ENCODE peak calls at places on chromosomes 11 and 22, in eight cellular contexts. D, O, W, Z, M, A, T and Y are unnamed samples.

GRCh38 chr22:36461665-36462474 is 19.6 kb downstream of the TXN2 start:
- DNase-seq in D (no peak), O (peak; percentile 92), W (no peak), Z (peak; percentile 99), M (no peak), A (no peak), T (peak; percentile 55), Y (peak; percentile 99)

GRCh38 chr11:2752204-2752772 is 52.5 kb upstream of the KCNQ1OT1 start:
- DNase-seq in D (no peak), O (no peak), W (no peak), Z (peak; percentile 91), M (no peak), A (no peak), T (no peak), Y (peak; percentile 41)

GRCh38 chr11:18523079-18523478 is 3.7 kb downstream of the TSG101 start:
- DNase-seq in D (no peak), O (no peak), W (no peak), Z (no peak), M (no peak), A (no peak), T (no peak), Y (peak; percentile 61)

GRCh38 chr11:26583550-26583949 is 11.5 kb upstream of the MUC15 start:
- DNase-seq in D (no peak), O (no peak), W (no peak), Z (no peak), M (no peak), A (no peak), T (no peak), Y (peak; percentile 38)

GRCh38 chr11:118939948-118940598 is 14.3 kb upstream of the BCL9L start:
- DNase-seq in D (no peak), O (no peak), W (no peak), Z (peak; percentile 61), M (no peak), A (no peak), T (no peak), Y (peak; percentile 19)

GRCh38 chr22:37100589-37101127 is 8.9 kb downstream of the TMPRSS6 start:
- DNase-seq in D (peak; percentile 46), O (no peak), W (no peak), Z (no peak), M (no peak), A (no peak), T (no peak), Y (no peak)

GRCh38 chr11:87719311-87720073 is 455.8 kb downstream of the RAB38 start:
- DNase-seq in D (no peak), O (no peak), W (no peak), Z (no peak), M (no peak), A (no peak), T (no peak), Y (no peak)

GRCh38 chr11:94304559-94304958 is at the start of gene IZUMO1R:
- DNase-seq in D (no peak), O (no peak), W (no peak), Z (no peak), M (no peak), A (no peak), T (no peak), Y (no peak)

GRCh38 chr22:46579751-46580449 is 40.3 kb upstream of the GRAMD4 start:
- DNase-seq in D (no peak), O (no peak), W (no peak), Z (no peak), M (no peak), A (no peak), T (no peak), Y (no peak)

GRCh38 chr11:126969865-126970479 is 30.6 kb downstream of the KIRREL3 start:
- DNase-seq in D (peak; percentile 25), O (peak; percentile 63), W (no peak), Z (peak; percentile 79), M (no peak), A (no peak), T (no peak), Y (no peak)

GRCh38 chr22:36386351-36386899 is 1.3 kb downstream of the MYH9 start:
- DNase-seq in D (peak; percentile 59), O (peak; percentile 40), W (no peak), Z (peak; percentile 94), M (no peak), A (peak; percentile 50), T (no peak), Y (no peak)

GRCh38 chr22:17746916-17747315 is 27.4 kb downstream of the BID start:
- DNase-seq in D (no peak), O (no peak), W (no peak), Z (no peak), M (no peak), A (no peak), T (no peak), Y (no peak)

GRCh38 chr11:36750349-36750748 is 152.3 kb upstream of the RAG2 start:
- DNase-seq in D (no peak), O (no peak), W (no peak), Z (peak; percentile 9), M (no peak), A (no peak), T (no peak), Y (no peak)

GRCh38 chr22:47398921-47399790 is 636.7 kb downstream of the TBC1D22A start:
- DNase-seq in D (no peak), O (no peak), W (no peak), Z (no peak), M (no peak), A (no peak), T (no peak), Y (no peak)

GRCh38 chr11:5476184-5476819 is 12.2 kb upstream of the OR52D1 start:
- DNase-seq in D (peak; percentile 60), O (peak; percentile 30), W (no peak), Z (peak; percentile 54), M (peak; percentile 8), A (peak; percentile 35), T (no peak), Y (peak; percentile 4)

GRCh38 chr11:88378422-88379066 is 41.0 kb upstream of the CTSC start:
- DNase-seq in D (no peak), O (no peak), W (no peak), Z (no peak), M (no peak), A (no peak), T (no peak), Y (no peak)

GRCh38 chr11:113193894-113194293 is 120.5 kb upstream of the TTC12 start:
- DNase-seq in D (no peak), O (no peak), W (no peak), Z (no peak), M (no peak), A (no peak), T (peak; percentile 91), Y (no peak)

GRCh38 chr11:114571712-114572111 is 12.0 kb upstream of the NXPE1 start:
- DNase-seq in D (peak; percentile 2), O (no peak), W (no peak), Z (no peak), M (no peak), A (no peak), T (no peak), Y (no peak)

GRCh38 chr11:128468106-128468505 is 119.3 kb downstream of the ETS1 start:
- DNase-seq in D (no peak), O (peak; percentile 30), W (no peak), Z (no peak), M (no peak), A (no peak), T (no peak), Y (no peak)

GRCh38 chr22:48944756-48945620 is 882.7 kb downstream of the BRD1 start:
- DNase-seq in D (no peak), O (no peak), W (no peak), Z (no peak), M (no peak), A (no peak), T (no peak), Y (no peak)